ENCODE peak calls at places on chromosomes 16 and 17, in six cellular contexts. L is A549, P is GM12878, W is SK-N-SH, A is GM23338, Z is K562. S is an unnamed sample.

GRCh38 chr17:81097943-81098308 is 63.0 kb downstream of the BAIAP2 start:
- DNase-seq in L (peak), P (no peak), W (no peak), A (no peak), Z (peak), S (no peak)

GRCh38 chr16:75861981-75862380 is 135.7 kb upstream of the CPHXL start:
- DNase-seq in L (no peak), P (no peak), W (no peak), A (no peak), Z (no peak), S (no peak)

GRCh38 chr16:85557976-85558589 is 55.0 kb upstream of the GSE1 start:
- DNase-seq in L (no peak), P (no peak), W (no peak), A (peak), Z (no peak), S (no peak)

GRCh38 chr17:72683506-72684404 is 408.7 kb downstream of the SLC39A11 start:
- DNase-seq in L (peak), P (no peak), W (no peak), A (no peak), Z (no peak), S (no peak)

GRCh38 chr17:19799796-19800195 is 51.7 kb upstream of the ALDH3A1 start:
- DNase-seq in L (no peak), P (no peak), W (no peak), A (no peak), Z (no peak), S (no peak)

GRCh38 chr17:28031174-28031573 is 11.3 kb upstream of the NLK start:
- DNase-seq in L (no peak), P (no peak), W (no peak), A (no peak), Z (no peak), S (no peak)

GRCh38 chr16:56605475-56605874 is 2.9 kb upstream of the MT2A start:
- DNase-seq in L (no peak), P (no peak), W (no peak), A (no peak), Z (no peak), S (no peak)

GRCh38 chr17:77425791-77426641 is 285.2 kb downstream of the SEC14L1 start:
- DNase-seq in L (peak), P (no peak), W (peak), A (no peak), Z (peak), S (no peak)

GRCh38 chr16:87375426-87376135 is 8.0 kb downstream of the FBXO31 start:
- DNase-seq in L (no peak), P (no peak), W (no peak), A (no peak), Z (no peak), S (no peak)

GRCh38 chr16:86668136-86668535 is 89.8 kb downstream of the FOXL1 start:
- DNase-seq in L (no peak), P (no peak), W (no peak), A (peak), Z (no peak), S (no peak)

GRCh38 chr17:50148226-50149098 is 2.0 kb downstream of the PPP1R9B start:
- DNase-seq in L (peak), P (peak), W (peak), A (peak), Z (peak), S (peak)

GRCh38 chr16:85448557-85449194 is 164.4 kb upstream of the GSE1 start:
- DNase-seq in L (no peak), P (no peak), W (peak), A (no peak), Z (no peak), S (peak)

GRCh38 chr16:15907863-15908478 is 19.6 kb upstream of the CEP20 start:
- DNase-seq in L (peak), P (peak), W (peak), A (peak), Z (peak), S (no peak)

GRCh38 chr16:48365030-48365600 is 20.1 kb downstream of the SIAH1 start:
- DNase-seq in L (no peak), P (no peak), W (no peak), A (no peak), Z (no peak), S (no peak)

GRCh38 chr17:82569621-82570020 is 50.1 kb downstream of the FOXK2 start:
- DNase-seq in L (no peak), P (no peak), W (no peak), A (no peak), Z (no peak), S (no peak)

GRCh38 chr16:70746708-70747424 is 54.1 kb downstream of the VAC14 start:
- DNase-seq in L (peak), P (no peak), W (no peak), A (no peak), Z (peak), S (peak)

GRCh38 chr17:17096438-17097178 is 54.4 kb downstream of the MPRIP start:
- DNase-seq in L (no peak), P (no peak), W (no peak), A (no peak), Z (no peak), S (no peak)

GRCh38 chr16:20301840-20302239 is 25.5 kb downstream of the GP2 start:
- DNase-seq in L (no peak), P (no peak), W (no peak), A (peak), Z (no peak), S (no peak)
- TF ChIP-seq REST in L (peak), P (peak), W (peak), A (peak), Z (no peak), S (peak)

GRCh38 chr17:7884581-7885356 is 3.8 kb upstream of the CHD3 start:
- DNase-seq in L (no peak), P (no peak), W (peak), A (peak), Z (peak), S (no peak)

GRCh38 chr17:7887038-7887481 is 1.5 kb upstream of the CHD3 start:
- DNase-seq in L (no peak), P (no peak), W (no peak), A (peak), Z (no peak), S (peak)

GRCh38 chr17:7887482-7888183 is 956 bp upstream of the CHD3 start:
- DNase-seq in L (peak), P (peak), W (peak), A (peak), Z (peak), S (peak)

GRCh38 chr17:7885357-7886226 is 3.0 kb upstream of the CHD3 start:
- DNase-seq in L (peak), P (no peak), W (peak), A (peak), Z (peak), S (peak)

GRCh38 chr17:7886227-7887037 is 2.2 kb upstream of the CHD3 start:
- DNase-seq in L (peak), P (no peak), W (peak), A (peak), Z (no peak), S (no peak)
- TF ChIP-seq REST in L (no peak), P (no peak), W (no peak), A (no peak), Z (no peak), S (no peak)

DNA sequence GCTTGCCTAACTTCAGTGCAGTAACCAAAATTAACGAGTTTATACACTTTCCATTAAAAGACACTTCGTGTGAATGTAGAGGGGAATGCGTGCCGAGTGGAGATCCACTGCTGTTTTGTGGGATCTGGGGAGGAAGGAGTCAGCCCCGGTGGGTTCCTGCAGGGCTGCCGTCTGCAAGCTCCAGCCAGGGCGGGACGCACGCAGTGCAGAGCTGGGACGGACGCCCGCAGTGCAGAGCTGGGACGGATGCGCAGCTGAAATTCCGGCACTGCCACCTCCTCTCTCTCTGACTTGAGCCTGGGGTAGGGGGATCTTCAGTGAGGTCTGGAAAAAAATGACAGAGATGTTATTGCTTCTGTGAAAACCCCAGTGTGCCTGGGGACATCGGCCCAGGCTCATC is 16.5 kb upstream of the ZC3H18 start:
- DNase-seq in L (no peak), P (no peak), W (no peak), A (no peak), Z (no peak), S (no peak)
- TF ChIP-seq REST in L (no peak), P (no peak), W (no peak), A (no peak), Z (no peak), S (no peak)

GRCh38 chr17:60902399-60902798 is 224.7 kb downstream of the BCAS3 start:
- DNase-seq in L (no peak), P (no peak), W (no peak), A (no peak), Z (no peak), S (no peak)
- TF ChIP-seq REST in L (no peak), P (no peak), W (no peak), A (no peak), Z (no peak), S (no peak)

GRCh38 chr16:73231379-73231778 is 183.5 kb upstream of the ZFHX3 start:
- DNase-seq in L (no peak), P (no peak), W (no peak), A (no peak), Z (no peak), S (no peak)

GRCh38 chr16:73231969-73232554 is 184.1 kb upstream of the ZFHX3 start:
- DNase-seq in L (no peak), P (no peak), W (peak), A (no peak), Z (no peak), S (no peak)

GRCh38 chr16:73230651-73231050 is 182.7 kb upstream of the ZFHX3 start:
- DNase-seq in L (no peak), P (no peak), W (peak), A (no peak), Z (no peak), S (no peak)

GRCh38 chr16:73233423-73233762 is 185.5 kb upstream of the ZFHX3 start:
- DNase-seq in L (no peak), P (no peak), W (no peak), A (no peak), Z (no peak), S (no peak)

DNA sequence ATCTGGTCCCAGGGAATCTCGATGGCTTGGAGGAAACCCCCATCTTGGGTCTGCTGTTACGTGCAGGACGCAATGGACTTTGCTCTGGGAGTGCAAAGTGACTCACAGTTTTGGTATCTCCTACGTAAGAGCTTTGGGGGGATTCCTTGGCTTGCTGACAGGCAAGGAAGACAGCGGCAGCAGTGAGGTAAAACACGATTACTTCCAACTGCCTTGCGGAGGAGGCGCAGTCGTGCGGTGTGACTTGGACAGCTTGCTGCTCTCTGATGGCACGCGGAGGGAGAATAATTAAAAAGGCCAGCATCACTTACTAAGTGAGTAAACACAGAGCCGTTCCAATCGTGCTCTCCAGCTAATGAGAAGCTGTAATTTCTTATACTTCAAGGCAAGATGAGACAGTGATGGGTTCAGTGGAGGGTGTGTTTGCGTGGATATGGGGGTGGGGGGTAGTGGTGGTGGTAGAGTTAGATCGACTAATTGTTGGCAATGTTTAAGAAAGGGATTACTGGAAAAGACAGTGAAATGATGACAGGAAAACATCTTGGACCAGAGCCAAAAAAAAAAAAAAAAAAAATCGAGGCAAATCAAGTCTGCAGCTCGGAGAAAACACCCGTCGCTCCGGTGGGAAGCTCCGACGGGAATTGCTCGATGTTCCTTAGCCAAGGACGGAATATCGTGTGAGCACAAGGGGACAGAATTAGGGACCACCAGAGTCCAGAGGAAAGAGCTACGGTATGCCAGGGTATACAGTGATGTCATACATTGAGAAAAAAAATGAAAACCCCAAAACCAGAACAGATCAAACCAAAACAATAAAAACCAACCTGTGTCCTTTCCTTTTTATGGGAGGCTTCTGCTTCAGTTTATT is 184.9 kb upstream of the ZFHX3 start:
- DNase-seq in L (peak), P (no peak), W (peak), A (no peak), Z (no peak), S (no peak)
- TF ChIP-seq REST in L (no peak), P (no peak), W (no peak), A (no peak), Z (no peak), S (no peak)

GRCh38 chr16:77273-77806 is 685 bp upstream of the MPG start:
- DNase-seq in L (peak), P (no peak), W (peak), A (peak), Z (no peak), S (peak)
- TF ChIP-seq REST in L (no peak), P (no peak), W (no peak), A (peak), Z (peak), S (no peak)

GRCh38 chr17:4235372-4236279 is 28.2 kb downstream of the ANKFY1 start:
- DNase-seq in L (no peak), P (no peak), W (no peak), A (no peak), Z (no peak), S (no peak)
- TF ChIP-seq REST in L (no peak), P (no peak), W (no peak), A (no peak), Z (no peak), S (no peak)

DNA sequence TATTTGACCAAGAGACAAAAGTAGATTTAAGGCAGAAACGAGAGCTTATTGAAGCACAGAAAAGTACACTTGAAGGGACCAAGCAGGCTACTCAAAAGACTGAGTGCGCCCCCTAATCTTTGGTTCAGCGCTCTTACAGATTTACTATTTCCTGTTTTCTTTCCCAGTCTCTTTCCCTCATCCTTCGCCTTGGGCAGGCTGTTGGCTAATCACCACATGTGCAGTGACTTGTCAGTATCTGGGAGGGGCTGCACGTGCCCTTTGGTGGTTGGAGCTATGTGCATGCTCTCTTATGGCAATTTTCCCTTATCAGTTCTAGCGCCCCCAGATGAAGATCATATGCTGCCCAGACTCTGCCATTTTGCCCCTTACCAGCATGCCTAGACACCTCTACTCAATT is 35.4 kb upstream of the SHISA6 start:
- DNase-seq in L (no peak), P (no peak), W (no peak), A (no peak), Z (no peak), S (no peak)
- TF ChIP-seq REST in L (no peak), P (no peak), W (no peak), A (no peak), Z (no peak), S (no peak)

GRCh38 chr16:67438824-67439393 is 8.0 kb downstream of the HSD11B2 start:
- DNase-seq in L (no peak), P (no peak), W (no peak), A (no peak), Z (no peak), S (no peak)
- TF ChIP-seq REST in L (no peak), P (no peak), W (no peak), A (no peak), Z (no peak), S (no peak)

GRCh38 chr17:79696159-79696982 is 34.4 kb upstream of the ENPP7 start:
- DNase-seq in L (no peak), P (no peak), W (peak), A (no peak), Z (no peak), S (no peak)

GRCh38 chr17:79693419-79693818 is 37.3 kb upstream of the ENPP7 start:
- DNase-seq in L (no peak), P (no peak), W (no peak), A (no peak), Z (no peak), S (no peak)

GRCh38 chr17:79690988-79691836 is 39.5 kb upstream of the ENPP7 start:
- DNase-seq in L (no peak), P (no peak), W (no peak), A (no peak), Z (no peak), S (no peak)

GRCh38 chr17:79695293-79696158 is 35.2 kb upstream of the ENPP7 start:
- DNase-seq in L (no peak), P (no peak), W (peak), A (no peak), Z (no peak), S (no peak)

DNA sequence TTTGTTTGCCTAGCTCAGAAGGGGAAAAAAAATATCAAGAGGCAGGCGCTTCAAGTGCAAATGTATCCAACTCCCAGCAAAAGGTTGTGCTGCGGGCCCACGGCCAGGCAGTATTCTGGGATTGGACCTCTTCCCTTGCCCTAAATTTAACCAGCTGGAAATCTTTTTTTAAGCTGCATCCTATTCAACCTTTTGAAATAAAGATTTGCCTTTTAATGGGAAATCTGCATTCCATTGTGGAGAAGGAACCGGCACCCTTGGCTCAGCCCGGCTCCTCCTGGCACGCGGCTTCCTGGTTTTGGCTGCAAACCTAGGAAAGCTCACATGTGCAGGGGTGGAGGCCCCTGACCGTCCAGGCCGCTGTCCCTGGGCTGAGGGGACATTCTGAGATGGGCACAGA is 38.8 kb upstream of the ENPP7 start:
- DNase-seq in L (no peak), P (no peak), W (no peak), A (no peak), Z (no peak), S (no peak)
- TF ChIP-seq REST in L (no peak), P (no peak), W (no peak), A (no peak), Z (no peak), S (no peak)